ENCODE peak calls at places on chromosomes 11 and 22, in ten cellular contexts. One of them, this sample, is unnamed.

GRCh38 chr11:61911124-61911700 is 6.2 kb downstream of the RAB3IL1 start:
- DNase-seq in lower lobe of right lung: peak
- DNase-seq in pancreas: peak
- DNase-seq in sigmoid colon: peak
- DNase-seq in HFF-Myc: no peak
- DNase-seq in keratinocyte: no peak
- DNase-seq in A549: no peak
- DNase-seq in upper lobe of right lung: no peak
- DNase-seq in GM13977: no peak
- DNase-seq in left ventricle myocardium inferior: no peak
- DNase-seq in this sample: no peak

GRCh38 chr11:71463331-71464211 is 10.6 kb downstream of the NADSYN1 start:
- DNase-seq in lower lobe of right lung: no peak
- DNase-seq in A549: no peak
- DNase-seq in pancreas: no peak
- DNase-seq in left ventricle myocardium inferior: no peak
- DNase-seq in sigmoid colon: peak
- DNase-seq in upper lobe of right lung: no peak
- DNase-seq in HFF-Myc: no peak
- DNase-seq in keratinocyte: no peak
- DNase-seq in GM13977: no peak
- DNase-seq in this sample: no peak

GRCh38 chr11:8060146-8060719 is 20.8 kb upstream of the TUB start:
- DNase-seq in pancreas: no peak
- DNase-seq in HFF-Myc: no peak
- DNase-seq in A549: no peak
- DNase-seq in left ventricle myocardium inferior: no peak
- DNase-seq in sigmoid colon: peak
- DNase-seq in lower lobe of right lung: no peak
- DNase-seq in upper lobe of right lung: no peak
- DNase-seq in GM13977: no peak
- DNase-seq in keratinocyte: no peak
- DNase-seq in this sample: no peak

GRCh38 chr11:75450826-75451783 is 18.1 kb upstream of the KLHL35 start:
- DNase-seq in lower lobe of right lung: no peak
- DNase-seq in HFF-Myc: no peak
- DNase-seq in GM13977: peak
- DNase-seq in sigmoid colon: no peak
- DNase-seq in keratinocyte: no peak
- DNase-seq in upper lobe of right lung: no peak
- DNase-seq in left ventricle myocardium inferior: no peak
- DNase-seq in pancreas: no peak
- DNase-seq in A549: peak
- DNase-seq in this sample: peak

GRCh38 chr11:68008381-68009337 is 1.5 kb upstream of the ALDH3B1 start:
- DNase-seq in pancreas: peak
- DNase-seq in sigmoid colon: peak
- DNase-seq in left ventricle myocardium inferior: no peak
- DNase-seq in A549: no peak
- DNase-seq in upper lobe of right lung: peak
- DNase-seq in GM13977: no peak
- DNase-seq in keratinocyte: no peak
- DNase-seq in HFF-Myc: no peak
- DNase-seq in lower lobe of right lung: peak
- DNase-seq in this sample: no peak

GRCh38 chr22:45863981-45864751 is 112.8 kb downstream of the WNT7B start:
- DNase-seq in A549: peak
- DNase-seq in lower lobe of right lung: peak
- DNase-seq in upper lobe of right lung: peak
- DNase-seq in pancreas: peak
- DNase-seq in sigmoid colon: peak
- DNase-seq in left ventricle myocardium inferior: peak
- DNase-seq in HFF-Myc: peak
- DNase-seq in keratinocyte: no peak
- DNase-seq in GM13977: peak
- DNase-seq in this sample: peak

GRCh38 chr11:87374206-87374793 is 336.6 kb downstream of the TMEM135 start:
- DNase-seq in keratinocyte: no peak
- DNase-seq in lower lobe of right lung: no peak
- DNase-seq in GM13977: no peak
- DNase-seq in HFF-Myc: no peak
- DNase-seq in pancreas: no peak
- DNase-seq in upper lobe of right lung: no peak
- DNase-seq in left ventricle myocardium inferior: no peak
- DNase-seq in A549: no peak
- DNase-seq in sigmoid colon: no peak
- DNase-seq in this sample: no peak

GRCh38 chr22:28112548-28113043 is 193.5 kb upstream of the PITPNB start:
- DNase-seq in lower lobe of right lung: peak
- DNase-seq in A549: no peak
- DNase-seq in GM13977: peak
- DNase-seq in sigmoid colon: peak
- DNase-seq in pancreas: no peak
- DNase-seq in upper lobe of right lung: no peak
- DNase-seq in HFF-Myc: peak
- DNase-seq in left ventricle myocardium inferior: peak
- DNase-seq in keratinocyte: no peak
- DNase-seq in this sample: no peak

GRCh38 chr22:41535244-41535643 is 9.0 kb downstream of the POLR3H start:
- DNase-seq in left ventricle myocardium inferior: no peak
- DNase-seq in HFF-Myc: no peak
- DNase-seq in lower lobe of right lung: no peak
- DNase-seq in GM13977: no peak
- DNase-seq in keratinocyte: no peak
- DNase-seq in upper lobe of right lung: no peak
- DNase-seq in sigmoid colon: no peak
- DNase-seq in pancreas: no peak
- DNase-seq in A549: peak
- DNase-seq in this sample: no peak

GRCh38 chr22:42915980-42916765 is 59.1 kb upstream of the ARFGAP3 start:
- DNase-seq in left ventricle myocardium inferior: no peak
- DNase-seq in GM13977: no peak
- DNase-seq in keratinocyte: no peak
- DNase-seq in A549: no peak
- DNase-seq in pancreas: peak
- DNase-seq in upper lobe of right lung: no peak
- DNase-seq in HFF-Myc: no peak
- DNase-seq in lower lobe of right lung: no peak
- DNase-seq in sigmoid colon: no peak
- DNase-seq in this sample: no peak

GRCh38 chr22:37275134-37275533 is 7.2 kb upstream of the CYTH4 start:
- DNase-seq in GM13977: no peak
- DNase-seq in pancreas: no peak
- DNase-seq in sigmoid colon: no peak
- DNase-seq in left ventricle myocardium inferior: no peak
- DNase-seq in upper lobe of right lung: no peak
- DNase-seq in lower lobe of right lung: peak
- DNase-seq in keratinocyte: no peak
- DNase-seq in HFF-Myc: no peak
- DNase-seq in A549: no peak
- DNase-seq in this sample: no peak

GRCh38 chr11:44002191-44003093 is 45.3 kb upstream of the ACCSL start:
- DNase-seq in sigmoid colon: peak
- DNase-seq in keratinocyte: no peak
- DNase-seq in left ventricle myocardium inferior: no peak
- DNase-seq in pancreas: no peak
- DNase-seq in GM13977: no peak
- DNase-seq in A549: no peak
- DNase-seq in upper lobe of right lung: no peak
- DNase-seq in lower lobe of right lung: no peak
- DNase-seq in HFF-Myc: no peak
- DNase-seq in this sample: no peak

GRCh38 chr11:112163875-112164521 is at the start of gene IL18:
- DNase-seq in upper lobe of right lung: peak
- DNase-seq in GM13977: no peak
- DNase-seq in keratinocyte: no peak
- DNase-seq in sigmoid colon: peak
- DNase-seq in pancreas: peak
- DNase-seq in lower lobe of right lung: peak
- DNase-seq in A549: peak
- DNase-seq in left ventricle myocardium inferior: peak
- DNase-seq in HFF-Myc: no peak
- DNase-seq in this sample: no peak

GRCh38 chr11:123616505-123617198 is 37.8 kb downstream of the SCN3B start:
- DNase-seq in HFF-Myc: peak
- DNase-seq in keratinocyte: peak
- DNase-seq in left ventricle myocardium inferior: peak
- DNase-seq in A549: no peak
- DNase-seq in upper lobe of right lung: no peak
- DNase-seq in pancreas: no peak
- DNase-seq in lower lobe of right lung: no peak
- DNase-seq in GM13977: no peak
- DNase-seq in sigmoid colon: peak
- DNase-seq in this sample: no peak

DNA sequence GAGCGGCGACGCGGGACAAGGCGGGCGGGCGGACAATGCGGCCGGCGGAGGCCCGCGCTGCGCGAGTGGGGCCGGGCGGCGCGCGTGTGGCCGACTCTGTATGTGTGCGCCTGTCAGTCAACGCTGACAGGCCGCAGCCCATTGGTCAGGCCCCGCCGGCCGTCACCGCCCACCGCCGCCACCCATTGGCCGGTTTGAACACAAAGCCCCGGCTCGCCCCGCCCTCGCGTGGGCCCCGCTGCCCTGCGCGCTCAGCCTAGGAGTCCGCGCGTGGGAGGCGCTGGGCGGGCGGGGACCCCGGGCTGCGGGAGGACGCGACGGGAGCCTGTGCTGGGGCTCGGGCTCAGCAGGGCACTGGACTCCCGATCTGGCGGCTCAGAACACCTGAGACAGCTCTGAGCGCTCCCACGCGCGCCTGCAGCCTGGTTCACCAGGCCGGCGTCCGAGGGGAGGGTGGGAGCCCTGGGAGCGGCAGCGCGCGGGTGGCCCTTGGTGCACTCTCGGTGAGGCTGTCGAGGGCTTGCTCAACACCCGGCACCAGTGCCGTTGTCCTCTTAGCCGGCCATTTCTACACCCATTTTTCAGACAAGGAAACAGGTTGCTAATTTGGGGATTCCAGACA is at the start of gene SUN2:
- DNase-seq in upper lobe of right lung: peak
- DNase-seq in keratinocyte: no peak
- DNase-seq in HFF-Myc: no peak
- DNase-seq in left ventricle myocardium inferior: peak
- DNase-seq in sigmoid colon: peak
- DNase-seq in GM13977: peak
- DNase-seq in pancreas: peak
- DNase-seq in lower lobe of right lung: peak
- DNase-seq in A549: peak
- DNase-seq in this sample: peak
- TF ChIP-seq CTCF in upper lobe of right lung: no peak
- TF ChIP-seq CTCF in keratinocyte: no peak
- TF ChIP-seq CTCF in HFF-Myc: no peak
- TF ChIP-seq CTCF in left ventricle myocardium inferior: no peak
- TF ChIP-seq CTCF in sigmoid colon: no peak
- TF ChIP-seq CTCF in GM13977: no peak
- TF ChIP-seq CTCF in pancreas: no peak
- TF ChIP-seq CTCF in lower lobe of right lung: no peak
- TF ChIP-seq CTCF in A549: no peak
- TF ChIP-seq CTCF in this sample: no peak

GRCh38 chr11:35318977-35319925 is 100.1 kb downstream of the SLC1A2 start:
- DNase-seq in keratinocyte: no peak
- DNase-seq in pancreas: no peak
- DNase-seq in sigmoid colon: no peak
- DNase-seq in A549: no peak
- DNase-seq in GM13977: no peak
- DNase-seq in HFF-Myc: no peak
- DNase-seq in lower lobe of right lung: no peak
- DNase-seq in left ventricle myocardium inferior: no peak
- DNase-seq in upper lobe of right lung: no peak
- DNase-seq in this sample: no peak
- TF ChIP-seq CTCF in keratinocyte: no peak
- TF ChIP-seq CTCF in pancreas: no peak
- TF ChIP-seq CTCF in sigmoid colon: no peak
- TF ChIP-seq CTCF in A549: no peak
- TF ChIP-seq CTCF in GM13977: no peak
- TF ChIP-seq CTCF in HFF-Myc: no peak
- TF ChIP-seq CTCF in lower lobe of right lung: no peak
- TF ChIP-seq CTCF in left ventricle myocardium inferior: no peak
- TF ChIP-seq CTCF in upper lobe of right lung: no peak
- TF ChIP-seq CTCF in this sample: no peak

GRCh38 chr11:115503083-115503885 is 931 bp downstream of the CADM1 start:
- DNase-seq in lower lobe of right lung: peak
- DNase-seq in GM13977: peak
- DNase-seq in HFF-Myc: no peak
- DNase-seq in upper lobe of right lung: peak
- DNase-seq in sigmoid colon: peak
- DNase-seq in left ventricle myocardium inferior: peak
- DNase-seq in pancreas: peak
- DNase-seq in keratinocyte: no peak
- DNase-seq in A549: peak
- DNase-seq in this sample: peak
- TF ChIP-seq CTCF in lower lobe of right lung: peak
- TF ChIP-seq CTCF in GM13977: peak
- TF ChIP-seq CTCF in HFF-Myc: peak
- TF ChIP-seq CTCF in upper lobe of right lung: peak
- TF ChIP-seq CTCF in sigmoid colon: peak
- TF ChIP-seq CTCF in left ventricle myocardium inferior: peak
- TF ChIP-seq CTCF in pancreas: no peak
- TF ChIP-seq CTCF in keratinocyte: peak
- TF ChIP-seq CTCF in A549: peak
- TF ChIP-seq CTCF in this sample: no peak

GRCh38 chr11:46677991-46678740 is 22.3 kb downstream of the ARHGAP1 start:
- DNase-seq in left ventricle myocardium inferior: no peak
- DNase-seq in HFF-Myc: no peak
- DNase-seq in pancreas: no peak
- DNase-seq in upper lobe of right lung: peak
- DNase-seq in A549: no peak
- DNase-seq in sigmoid colon: no peak
- DNase-seq in keratinocyte: no peak
- DNase-seq in lower lobe of right lung: no peak
- DNase-seq in GM13977: no peak
- DNase-seq in this sample: no peak
- TF ChIP-seq CTCF in left ventricle myocardium inferior: no peak
- TF ChIP-seq CTCF in HFF-Myc: no peak
- TF ChIP-seq CTCF in pancreas: no peak
- TF ChIP-seq CTCF in upper lobe of right lung: no peak
- TF ChIP-seq CTCF in A549: no peak
- TF ChIP-seq CTCF in sigmoid colon: no peak
- TF ChIP-seq CTCF in keratinocyte: no peak
- TF ChIP-seq CTCF in lower lobe of right lung: no peak
- TF ChIP-seq CTCF in GM13977: no peak
- TF ChIP-seq CTCF in this sample: no peak

This sample was measured in GM13976.